ENCODE peak calls at places on chromosomes 11 and 22, in four cellular contexts. V is cardiac fibroblast, W is A549, H is keratinocyte. F is an unnamed sample.

GRCh38 chr11:102295045-102295444 is 22.2 kb upstream of the BIRC3 start:
- DNase-seq in W (no peak), H (no peak), V (no peak), F (no peak)

GRCh38 chr11:78244080-78244479 is 55.4 kb downstream of the USP35 start:
- DNase-seq in H (no peak), V (peak; percentile 46), W (no peak), F (peak; percentile 35)

GRCh38 chr11:72856551-72857342 is 42.5 kb downstream of the ATG16L2 start:
- DNase-seq in V (peak; percentile 88), W (no peak), H (no peak), F (peak; percentile 17)

GRCh38 chr11:114562166-114562916 is 2.7 kb upstream of the NXPE1 start:
- DNase-seq in W (no peak), H (no peak), V (peak; percentile 50), F (peak; percentile 22)

GRCh38 chr11:116871248-116871647 is 33.8 kb upstream of the APOA1 start:
- DNase-seq in W (no peak), V (peak; percentile 76), H (peak; percentile 53), F (peak; percentile 90)

GRCh38 chr11:96969251-96969650 is 579.4 kb downstream of the JRKL start:
- DNase-seq in W (no peak), H (no peak), V (peak; percentile 5), F (peak; percentile 1)

GRCh38 chr11:132300283-132300682 is 929.9 kb downstream of the NTM start:
- DNase-seq in V (no peak), W (no peak), H (no peak), F (no peak)

GRCh38 chr11:6559375-6559774 is 44.0 kb downstream of the RRP8 start:
- DNase-seq in V (no peak), W (no peak), H (no peak), F (no peak)

GRCh38 chr22:39624501-39624821 is 53.9 kb downstream of the CACNA1I start:
- DNase-seq in V (no peak), W (no peak), H (no peak), F (no peak)

GRCh38 chr22:30182833-30183232 is 63.7 kb downstream of the LIF start:
- DNase-seq in W (no peak), H (no peak), V (no peak), F (no peak)

GRCh38 chr11:50098186-50098725 is 65.6 kb downstream of the OR4C45 start:
- DNase-seq in H (no peak), V (no peak), W (no peak), F (no peak)

GRCh38 chr11:103125462-103125861 is 16.2 kb downstream of the DYNC2H1 start:
- DNase-seq in V (no peak), H (no peak), W (no peak), F (no peak)

DNA sequence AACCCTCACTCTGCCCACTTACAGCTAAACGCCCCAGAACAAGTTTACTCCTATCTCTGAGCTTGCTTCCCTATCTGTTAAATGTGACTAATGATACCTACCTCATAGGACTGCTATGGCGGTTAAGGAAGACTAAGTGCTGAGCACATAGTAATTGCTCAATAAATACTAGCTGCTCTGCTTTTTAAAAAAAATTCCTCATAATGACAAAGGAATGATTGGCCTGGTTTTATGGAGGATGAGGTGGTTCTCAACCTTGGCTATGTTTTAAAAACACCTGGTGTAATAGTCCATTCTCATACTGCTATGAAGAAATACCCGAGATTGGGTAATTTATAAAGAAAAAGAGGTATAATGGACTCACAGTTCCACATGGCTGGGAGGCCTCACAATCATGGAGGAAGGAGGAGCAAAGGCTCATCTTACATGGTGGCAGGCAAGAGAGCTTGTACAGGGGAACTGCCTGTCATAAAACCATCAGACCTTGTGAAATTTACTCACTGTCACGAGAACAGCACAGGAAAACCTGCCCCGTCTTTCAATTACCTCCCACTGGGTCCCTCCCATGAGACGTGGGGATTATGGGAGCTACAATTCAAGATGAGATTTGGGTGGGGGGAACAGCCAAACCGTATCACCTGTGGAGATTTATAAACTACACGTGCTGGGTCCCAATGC is 127.2 kb upstream of the SYT13 start:
- DNase-seq in V (no peak), W (no peak), H (no peak), F (no peak)
- H3K4me3 ChIP-seq in V (no peak overlapping the region), W (no peak overlapping the region), H (no peak overlapping the region), F (no peak overlapping the region)

GRCh38 chr11:29435421-29435820 is 581.4 kb downstream of the KCNA4 start:
- DNase-seq in W (no peak), H (no peak), V (peak; percentile 21), F (peak; percentile 33)

GRCh38 chr11:29432719-29433325 is 584.0 kb downstream of the KCNA4 start:
- DNase-seq in V (peak; percentile 45), W (peak; percentile 11), H (no peak), F (peak; percentile 26)

GRCh38 chr11:29438815-29439214 is 578.0 kb downstream of the KCNA4 start:
- DNase-seq in W (no peak), V (no peak), H (no peak), F (no peak)
- TF ChIP-seq CTCF in W (no peak), V (no peak), H (no peak), F (no peak)

DNA sequence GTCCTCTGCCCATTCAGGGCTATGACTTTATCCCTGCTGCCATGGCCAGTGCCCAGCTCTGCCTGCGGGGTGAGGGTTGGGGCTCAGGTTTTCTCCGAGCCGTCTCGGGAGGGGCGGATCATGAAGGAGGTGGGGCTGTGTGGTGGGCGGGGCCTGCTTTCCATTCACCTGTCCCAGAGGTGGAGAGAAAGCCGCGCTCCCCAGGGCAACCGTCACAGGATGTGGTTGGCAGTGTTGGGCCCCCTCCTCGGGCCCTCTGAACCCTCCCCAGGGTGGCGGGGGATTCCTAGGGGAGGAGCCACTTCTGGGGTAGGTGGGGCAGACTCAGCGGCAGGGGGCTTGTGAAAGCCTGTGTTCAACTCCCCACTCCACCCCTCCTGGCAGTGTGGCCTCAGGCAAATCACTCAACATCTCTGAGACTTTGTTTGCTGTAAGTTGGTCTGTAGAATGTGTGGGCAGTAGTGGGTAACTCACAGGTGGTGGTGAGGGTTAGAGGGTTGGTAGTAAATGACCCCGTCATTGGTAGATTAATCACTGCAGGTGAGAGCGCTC is 50.3 kb downstream of the CD6 start:
- DNase-seq in V (no peak), H (no peak), W (no peak), F (no peak)
- H3K4me3 ChIP-seq in V (no peak overlapping the region), H (no peak overlapping the region), W (no peak overlapping the region), F (no peak overlapping the region)

GRCh38 chr22:27416553-27417427 is 384.8 kb downstream of the MN1 start:
- DNase-seq in W (peak; percentile 20), V (peak; percentile 93), H (peak; percentile 96), F (peak; percentile 89)
- TF ChIP-seq CTCF in W (no peak), V (peak; percentile 11), H (peak; percentile 17), F (peak; percentile 10)

GRCh38 chr11:75151346-75152047 is 590 bp downstream of the SLCO2B1 start:
- DNase-seq in H (no peak), W (no peak), V (no peak), F (no peak)

GRCh38 chr11:75150079-75150478 is 828 bp upstream of the SLCO2B1 start:
- DNase-seq in W (no peak), H (no peak), V (no peak), F (no peak)

GRCh38 chr11:75150879-75151278 is at the start of gene SLCO2B1:
- DNase-seq in V (no peak), H (no peak), W (no peak), F (no peak)

GRCh38 chr11:75152651-75153553 is 2.0 kb downstream of the SLCO2B1 start:
- DNase-seq in H (no peak), V (no peak), W (no peak), F (no peak)

DNA sequence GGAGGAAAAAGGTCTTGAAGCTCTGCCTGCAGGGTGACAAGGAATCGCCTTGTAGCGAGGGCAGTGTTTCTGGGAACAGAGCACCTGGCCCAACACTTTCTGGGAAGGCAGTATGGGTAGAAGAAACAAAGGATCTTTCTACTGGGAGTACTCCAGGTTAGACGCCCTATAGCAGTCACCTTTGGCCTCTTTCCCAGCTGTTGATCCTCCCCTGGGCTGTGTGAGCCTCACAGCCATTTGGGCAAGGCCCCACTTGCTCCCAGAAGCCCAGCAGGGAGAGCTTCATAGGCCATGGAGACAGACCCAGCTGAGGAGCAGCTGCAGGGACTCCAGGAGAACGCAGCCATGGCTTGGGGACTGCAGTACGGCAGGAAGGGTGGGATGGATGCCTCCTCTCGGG is 1.2 kb downstream of the SLCO2B1 start:
- DNase-seq in W (no peak), H (no peak), V (no peak), F (no peak)
- H3K4me3 ChIP-seq in W (no peak overlapping the region), H (no peak overlapping the region), V (no peak overlapping the region), F (no peak overlapping the region)

DNA sequence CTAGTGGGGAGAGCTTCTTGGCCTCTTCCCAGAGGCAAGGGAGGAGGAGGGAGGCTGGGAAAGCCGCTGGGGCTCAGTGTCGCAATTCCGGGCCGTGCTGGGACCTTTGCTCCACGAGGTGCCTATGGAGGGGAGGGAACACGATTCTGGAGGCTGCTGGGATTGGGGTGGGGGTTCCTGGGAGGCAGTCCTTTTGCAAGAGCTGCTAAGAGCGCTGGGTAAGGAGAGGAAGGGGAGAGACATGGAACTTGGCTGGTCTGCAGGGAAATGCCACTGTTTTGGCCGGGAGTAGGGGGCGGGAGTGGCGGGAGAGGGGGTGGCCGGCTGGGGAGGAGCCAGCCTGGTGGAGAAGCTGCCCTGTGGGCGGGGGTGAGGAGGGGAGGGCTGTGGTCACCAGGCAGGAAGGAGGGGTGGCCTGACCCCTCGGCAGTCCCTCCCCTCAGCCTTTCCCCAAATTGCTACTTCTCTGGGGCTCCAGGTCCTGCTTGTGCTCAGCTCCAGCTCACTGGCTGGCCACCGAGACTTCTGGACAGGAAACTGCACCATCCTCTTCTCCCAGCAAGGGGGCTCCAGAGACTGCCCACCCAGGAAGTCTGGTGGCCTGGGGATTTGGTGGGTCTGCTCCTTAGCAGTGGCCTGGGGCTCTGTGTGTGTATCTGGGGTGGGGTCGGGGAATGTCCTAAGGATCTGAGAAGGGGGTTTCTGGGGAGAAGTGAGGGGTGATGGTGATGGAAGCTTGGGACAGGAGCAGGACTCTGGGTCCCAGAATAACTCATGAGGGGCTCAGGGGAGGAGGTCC is at the start of gene NR1H3:
- DNase-seq in H (no peak), W (peak; percentile 55), V (peak; percentile 97), F (peak; percentile 59)
- TF ChIP-seq CTCF in H (peak; percentile 30), W (peak; percentile 31), V (peak; percentile 73), F (peak; percentile 73)

F was measured in astrocyte of the spinal cord.